ENCODE peak calls at places on chromosome 11, in six cellular contexts. X, W, L, P, I and B are unnamed samples.

GRCh38 chr11:95835351-95835750 is 45.1 kb downstream of the CEP57 start:
- DNase-seq in X (no peak), W (no peak), L (no peak), P (no peak), I (no peak), B (no peak)

GRCh38 chr11:34044664-34045485 is 6.7 kb upstream of the CAPRIN1 start:
- DNase-seq in X (no peak), W (no peak), L (no peak), P (no peak), I (peak), B (no peak)

GRCh38 chr11:119375629-119376196 is 5.8 kb downstream of the USP2 start:
- DNase-seq in X (no peak), W (no peak), L (no peak), P (peak), I (no peak), B (no peak)

GRCh38 chr11:6667733-6668374 is 12.2 kb upstream of the DCHS1 start:
- DNase-seq in X (no peak), W (no peak), L (no peak), P (no peak), I (no peak), B (no peak)

GRCh38 chr11:36231300-36231699 is 57.9 kb downstream of the COMMD9 start:
- DNase-seq in X (no peak), W (no peak), L (no peak), P (no peak), I (no peak), B (no peak)

GRCh38 chr11:19595840-19596751 is 116.5 kb upstream of the NAV2 start:
- DNase-seq in X (no peak), W (peak), L (no peak), P (peak), I (no peak), B (no peak)

GRCh38 chr11:1649021-1649420 is 19.4 kb downstream of the KRTAP5-5 start:
- DNase-seq in X (no peak), W (no peak), L (no peak), P (no peak), I (no peak), B (no peak)

GRCh38 chr11:29100967-29101366 is 915.9 kb downstream of the KCNA4 start:
- DNase-seq in X (no peak), W (no peak), L (no peak), P (no peak), I (no peak), B (no peak)

GRCh38 chr11:129885381-129885780 is 10.0 kb downstream of the NFRKB start:
- DNase-seq in X (no peak), W (no peak), L (no peak), P (no peak), I (no peak), B (no peak)
- TF ChIP-seq CTCF in X (no peak), W (no peak), L (no peak), P (no peak), I (no peak), B (no peak)

GRCh38 chr11:12761029-12761428 is 86.8 kb downstream of the TEAD1 start:
- DNase-seq in X (no peak), W (no peak), L (no peak), P (no peak), I (no peak), B (no peak)
- TF ChIP-seq CTCF in X (no peak), W (peak), L (no peak), P (peak), I (peak), B (peak)

DNA sequence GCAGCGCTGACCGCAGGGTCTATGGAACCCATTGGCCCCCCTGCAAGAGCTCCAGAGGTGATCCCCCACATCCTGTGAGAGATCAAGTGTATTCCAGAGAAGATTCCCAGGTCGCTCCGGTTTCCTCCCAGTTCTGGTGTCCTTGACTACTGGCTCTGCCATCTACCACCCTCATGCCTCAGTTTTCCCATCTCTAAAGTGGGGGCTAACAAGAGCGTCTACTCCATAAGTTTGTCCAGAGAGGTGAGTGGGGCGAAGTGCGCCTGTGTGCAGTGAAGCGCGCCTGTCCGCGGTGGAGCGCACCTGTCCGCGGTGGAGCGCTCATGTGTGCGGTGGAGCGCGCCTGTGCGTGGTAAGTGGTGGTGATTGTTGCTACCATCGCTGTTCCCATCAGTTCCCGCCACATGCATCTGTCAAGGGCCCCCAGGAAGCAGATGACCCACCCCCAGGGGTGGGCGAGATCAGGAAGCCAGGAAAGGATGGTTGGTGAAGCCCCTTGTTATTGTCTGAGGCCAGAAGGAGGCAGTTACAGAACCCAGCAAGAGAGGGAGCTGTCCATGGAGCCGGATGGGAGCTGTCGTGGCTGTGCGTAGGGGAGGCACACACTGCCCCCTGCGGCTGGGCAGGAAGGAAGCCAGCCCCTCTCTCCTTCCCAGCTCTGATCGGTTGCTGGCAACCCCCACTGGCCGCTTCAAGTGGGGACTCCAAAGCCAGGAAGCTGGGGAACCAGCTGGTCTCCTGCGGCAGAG is 73.2 kb upstream of the FGF3 start:
- DNase-seq in X (no peak), W (no peak), L (no peak), P (no peak), I (no peak), B (no peak)
- TF ChIP-seq CTCF in X (no peak), W (peak), L (no peak), P (no peak), I (peak), B (no peak)

DNA sequence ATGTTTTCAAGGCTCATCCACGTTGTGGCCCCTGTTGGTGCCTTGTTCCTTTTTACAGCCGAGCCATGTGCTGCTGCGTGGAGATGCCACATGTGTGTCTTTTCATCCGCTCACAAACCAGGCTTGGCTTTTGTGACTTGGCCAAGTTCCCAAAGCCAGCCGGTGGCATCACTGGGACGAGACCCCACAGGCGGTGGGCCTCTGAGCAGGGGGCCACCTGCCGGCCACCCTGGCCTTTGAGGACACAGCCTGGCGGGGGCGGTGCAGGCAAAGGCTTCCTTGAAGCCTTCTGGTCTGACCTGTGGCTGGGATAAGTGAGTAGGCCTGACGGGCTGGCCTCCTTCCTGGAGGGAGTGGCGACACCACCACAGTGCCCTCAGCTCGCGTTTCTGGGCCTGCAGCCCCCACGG is 10.6 kb downstream of the GRK2 start:
- DNase-seq in X (no peak), W (no peak), L (no peak), P (no peak), I (no peak), B (no peak)
- TF ChIP-seq CTCF in X (peak), W (peak), L (peak), P (peak), I (no peak), B (no peak)

GRCh38 chr11:127003260-127003981 is 2.9 kb upstream of the KIRREL3 start:
- DNase-seq in X (no peak), W (no peak), L (peak), P (no peak), I (peak), B (peak)

GRCh38 chr11:126999366-126999765 is 1.2 kb downstream of the KIRREL3 start:
- DNase-seq in X (no peak), W (no peak), L (no peak), P (no peak), I (no peak), B (no peak)

GRCh38 chr11:127000991-127001390 is 421 bp upstream of the KIRREL3 start:
- DNase-seq in X (no peak), W (no peak), L (no peak), P (no peak), I (no peak), B (no peak)

GRCh38 chr11:127000291-127000968 is at the start of gene KIRREL3:
- DNase-seq in X (no peak), W (no peak), L (no peak), P (no peak), I (peak), B (no peak)

DNA sequence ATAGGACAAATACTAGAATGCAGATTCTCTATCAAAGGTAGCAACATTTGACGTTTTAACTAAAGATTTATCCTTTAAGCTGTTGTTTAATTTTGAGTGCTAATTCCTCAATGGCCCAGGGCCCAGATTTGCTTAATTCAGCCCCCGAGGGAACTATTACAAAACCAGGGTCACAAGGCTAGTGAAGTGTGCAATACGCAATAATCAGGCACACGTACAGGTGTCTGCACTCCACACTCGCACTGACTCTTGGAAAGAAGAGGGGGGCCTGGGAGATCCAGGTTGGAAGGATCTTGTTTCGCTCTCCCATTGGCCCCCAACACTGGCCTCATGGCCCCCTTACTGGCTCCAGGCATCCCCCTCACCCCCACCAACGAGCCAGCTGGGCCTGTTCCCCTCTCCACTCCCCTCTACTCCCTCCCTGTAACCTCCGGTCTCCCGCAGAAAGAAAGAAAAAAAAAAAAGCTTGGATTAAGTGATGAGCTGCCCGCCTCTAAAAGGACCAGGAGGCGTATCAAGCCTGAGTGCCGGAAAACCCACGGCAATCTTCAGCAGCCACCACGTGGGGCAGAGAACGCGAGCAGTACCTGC is 2.2 kb upstream of the KIRREL3 start:
- DNase-seq in X (no peak), W (no peak), L (no peak), P (no peak), I (no peak), B (no peak)
- TF ChIP-seq CTCF in X (no peak), W (no peak), L (no peak), P (no peak), I (no peak), B (no peak)